ENCODE peak calls at places on chromosomes 1 and 21, in ten cellular contexts. One of them, this sample, is unnamed.

GRCh38 chr1:75967719-75968118 is 35.5 kb upstream of the ASB17 start:
- DNase-seq in right lobe of liver: no peak
- DNase-seq in fibroblast of lung: no peak
- DNase-seq in GM23338: no peak
- DNase-seq in astrocyte of the cerebellum: no peak
- DNase-seq in HL-60: no peak
- DNase-seq in cardiac fibroblast: no peak
- DNase-seq in IMR-90: no peak
- DNase-seq in neural progenitor cell: no peak
- DNase-seq in left ventricle myocardium inferior: no peak
- DNase-seq in this sample: no peak

GRCh38 chr21:33980276-33980916 is 64.8 kb upstream of the ATP5PO start:
- DNase-seq in HL-60: peak; percentile 80
- DNase-seq in neural progenitor cell: no peak
- DNase-seq in astrocyte of the cerebellum: no peak
- DNase-seq in cardiac fibroblast: peak; percentile 44
- DNase-seq in right lobe of liver: peak; percentile 59
- DNase-seq in left ventricle myocardium inferior: no peak
- DNase-seq in GM23338: no peak
- DNase-seq in IMR-90: no peak
- DNase-seq in fibroblast of lung: no peak
- DNase-seq in this sample: no peak

GRCh38 chr1:110094931-110095654 is 17.1 kb upstream of the UBL4B start:
- DNase-seq in IMR-90: no peak
- DNase-seq in GM23338: no peak
- DNase-seq in right lobe of liver: no peak
- DNase-seq in HL-60: no peak
- DNase-seq in cardiac fibroblast: no peak
- DNase-seq in astrocyte of the cerebellum: no peak
- DNase-seq in fibroblast of lung: no peak
- DNase-seq in neural progenitor cell: no peak
- DNase-seq in left ventricle myocardium inferior: no peak
- DNase-seq in this sample: no peak

GRCh38 chr1:159163609-159164008 is 7.8 kb upstream of the CADM3 start:
- DNase-seq in fibroblast of lung: no peak
- DNase-seq in HL-60: no peak
- DNase-seq in astrocyte of the cerebellum: no peak
- DNase-seq in neural progenitor cell: peak; percentile 36
- DNase-seq in left ventricle myocardium inferior: no peak
- DNase-seq in cardiac fibroblast: no peak
- DNase-seq in GM23338: peak; percentile 39
- DNase-seq in IMR-90: no peak
- DNase-seq in right lobe of liver: no peak
- DNase-seq in this sample: no peak

GRCh38 chr1:77796695-77797405 is 17.4 kb downstream of the MIGA1 start:
- DNase-seq in right lobe of liver: no peak
- DNase-seq in left ventricle myocardium inferior: no peak
- DNase-seq in HL-60: no peak
- DNase-seq in IMR-90: no peak
- DNase-seq in GM23338: no peak
- DNase-seq in cardiac fibroblast: peak; percentile 7
- DNase-seq in astrocyte of the cerebellum: no peak
- DNase-seq in neural progenitor cell: peak; percentile 4
- DNase-seq in fibroblast of lung: no peak
- DNase-seq in this sample: no peak

GRCh38 chr1:158161458-158161857 is 19.2 kb upstream of the CD1D start:
- DNase-seq in neural progenitor cell: no peak
- DNase-seq in right lobe of liver: no peak
- DNase-seq in fibroblast of lung: no peak
- DNase-seq in GM23338: no peak
- DNase-seq in astrocyte of the cerebellum: no peak
- DNase-seq in cardiac fibroblast: no peak
- DNase-seq in left ventricle myocardium inferior: no peak
- DNase-seq in HL-60: no peak
- DNase-seq in IMR-90: no peak
- DNase-seq in this sample: no peak

GRCh38 chr1:206716519-206717236 is 32.0 kb downstream of the MAPKAPK2 start:
- DNase-seq in HL-60: no peak
- DNase-seq in cardiac fibroblast: no peak
- DNase-seq in left ventricle myocardium inferior: no peak
- DNase-seq in neural progenitor cell: no peak
- DNase-seq in fibroblast of lung: no peak
- DNase-seq in astrocyte of the cerebellum: no peak
- DNase-seq in GM23338: no peak
- DNase-seq in IMR-90: peak; percentile 53
- DNase-seq in right lobe of liver: no peak
- DNase-seq in this sample: no peak

GRCh38 chr21:28936036-28936435 is 56.6 kb downstream of the LTN1 start:
- DNase-seq in cardiac fibroblast: no peak
- DNase-seq in left ventricle myocardium inferior: no peak
- DNase-seq in neural progenitor cell: no peak
- DNase-seq in astrocyte of the cerebellum: no peak
- DNase-seq in IMR-90: no peak
- DNase-seq in GM23338: no peak
- DNase-seq in fibroblast of lung: no peak
- DNase-seq in HL-60: no peak
- DNase-seq in right lobe of liver: no peak
- DNase-seq in this sample: no peak

GRCh38 chr21:46078984-46079356 is 18.9 kb upstream of the COL6A2 start:
- DNase-seq in HL-60: no peak
- DNase-seq in astrocyte of the cerebellum: no peak
- DNase-seq in right lobe of liver: no peak
- DNase-seq in IMR-90: no peak
- DNase-seq in GM23338: no peak
- DNase-seq in cardiac fibroblast: no peak
- DNase-seq in neural progenitor cell: no peak
- DNase-seq in fibroblast of lung: no peak
- DNase-seq in left ventricle myocardium inferior: no peak
- DNase-seq in this sample: no peak

GRCh38 chr1:46133181-46133658 is 791 bp upstream of the PIK3R3 start:
- DNase-seq in astrocyte of the cerebellum: no peak
- DNase-seq in GM23338: no peak
- DNase-seq in left ventricle myocardium inferior: peak; percentile 68
- DNase-seq in right lobe of liver: no peak
- DNase-seq in cardiac fibroblast: no peak
- DNase-seq in IMR-90: no peak
- DNase-seq in neural progenitor cell: no peak
- DNase-seq in HL-60: no peak
- DNase-seq in fibroblast of lung: no peak
- DNase-seq in this sample: no peak

DNA sequence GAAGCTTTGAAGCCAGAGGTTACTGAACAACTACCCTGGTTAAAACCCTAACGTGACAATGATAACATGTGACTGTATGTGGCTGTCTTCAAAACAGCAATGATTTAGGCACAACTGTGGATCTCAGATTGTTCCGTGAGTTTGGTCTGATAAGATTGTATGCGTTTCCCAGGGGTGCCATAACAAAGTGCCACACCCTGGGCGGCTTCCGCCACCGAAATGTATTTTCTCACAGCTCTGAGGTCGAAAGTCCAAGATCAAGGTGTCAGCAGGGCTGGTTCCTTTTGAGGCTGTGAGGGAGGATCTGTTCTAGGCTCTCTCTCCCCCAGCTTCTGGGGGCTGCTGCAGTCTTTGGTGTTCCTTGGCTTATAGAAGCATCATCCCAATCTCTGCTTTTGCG is 29.5 kb upstream of the ERG start:
- DNase-seq in IMR-90: no peak
- DNase-seq in fibroblast of lung: no peak
- DNase-seq in neural progenitor cell: no peak
- DNase-seq in cardiac fibroblast: no peak
- DNase-seq in astrocyte of the cerebellum: no peak
- DNase-seq in right lobe of liver: no peak
- DNase-seq in GM23338: no peak
- DNase-seq in left ventricle myocardium inferior: no peak
- DNase-seq in HL-60: no peak
- DNase-seq in this sample: no peak
- TF ChIP-seq CTCF in IMR-90: no peak
- TF ChIP-seq CTCF in fibroblast of lung: no peak
- TF ChIP-seq CTCF in neural progenitor cell: no peak
- TF ChIP-seq CTCF in cardiac fibroblast: no peak
- TF ChIP-seq CTCF in astrocyte of the cerebellum: no peak
- TF ChIP-seq CTCF in right lobe of liver: no peak
- TF ChIP-seq CTCF in GM23338: no peak
- TF ChIP-seq CTCF in left ventricle myocardium inferior: no peak
- TF ChIP-seq CTCF in HL-60: no peak
- TF ChIP-seq CTCF in this sample: no peak

GRCh38 chr1:88462481-88463261 is 221.4 kb upstream of the PKN2 start:
- DNase-seq in right lobe of liver: peak; percentile 38
- DNase-seq in fibroblast of lung: peak; percentile 59
- DNase-seq in neural progenitor cell: peak; percentile 87
- DNase-seq in left ventricle myocardium inferior: peak; percentile 38
- DNase-seq in HL-60: no peak
- DNase-seq in cardiac fibroblast: peak; percentile 19
- DNase-seq in GM23338: peak; percentile 80
- DNase-seq in astrocyte of the cerebellum: no peak
- DNase-seq in IMR-90: peak; percentile 17
- DNase-seq in this sample: no peak
- H3K4me3 ChIP-seq in right lobe of liver: peak overlapping the region; percentile 42
- H3K4me3 ChIP-seq in fibroblast of lung: peak overlapping the region; percentile 57
- H3K4me3 ChIP-seq in neural progenitor cell: peak overlapping the region; percentile 58
- H3K4me3 ChIP-seq in left ventricle myocardium inferior: peak overlapping the region; percentile 64
- H3K4me3 ChIP-seq in HL-60: no peak overlapping the region
- H3K4me3 ChIP-seq in cardiac fibroblast: peak overlapping the region; percentile 31
- H3K4me3 ChIP-seq in GM23338: peak overlapping the region; percentile 73
- H3K4me3 ChIP-seq in astrocyte of the cerebellum: peak overlapping the region; percentile 43
- H3K4me3 ChIP-seq in IMR-90: peak overlapping the region; percentile 47
- H3K4me3 ChIP-seq in this sample: peak overlapping the region; percentile 17

GRCh38 chr21:43362928-43363314 is 64.0 kb downstream of the SIK1 start:
- DNase-seq in fibroblast of lung: peak; percentile 74
- DNase-seq in neural progenitor cell: no peak
- DNase-seq in cardiac fibroblast: no peak
- DNase-seq in left ventricle myocardium inferior: no peak
- DNase-seq in right lobe of liver: peak; percentile 7
- DNase-seq in IMR-90: no peak
- DNase-seq in HL-60: no peak
- DNase-seq in astrocyte of the cerebellum: peak; percentile 42
- DNase-seq in GM23338: no peak
- DNase-seq in this sample: no peak

GRCh38 chr21:43360441-43361126 is 66.3 kb downstream of the SIK1 start:
- DNase-seq in fibroblast of lung: no peak
- DNase-seq in cardiac fibroblast: no peak
- DNase-seq in right lobe of liver: peak; percentile 14
- DNase-seq in astrocyte of the cerebellum: no peak
- DNase-seq in HL-60: no peak
- DNase-seq in GM23338: no peak
- DNase-seq in IMR-90: no peak
- DNase-seq in neural progenitor cell: no peak
- DNase-seq in left ventricle myocardium inferior: no peak
- DNase-seq in this sample: no peak

GRCh38 chr21:43361493-43362296 is 65.2 kb downstream of the SIK1 start:
- DNase-seq in left ventricle myocardium inferior: peak; percentile 72
- DNase-seq in cardiac fibroblast: peak; percentile 75
- DNase-seq in IMR-90: peak; percentile 79
- DNase-seq in neural progenitor cell: no peak
- DNase-seq in astrocyte of the cerebellum: no peak
- DNase-seq in fibroblast of lung: no peak
- DNase-seq in right lobe of liver: peak; percentile 43
- DNase-seq in GM23338: peak; percentile 25
- DNase-seq in HL-60: no peak
- DNase-seq in this sample: peak; percentile 32

GRCh38 chr21:43362306-43362927 is 64.5 kb downstream of the SIK1 start:
- DNase-seq in GM23338: peak; percentile 59
- DNase-seq in left ventricle myocardium inferior: peak; percentile 84
- DNase-seq in IMR-90: peak; percentile 86
- DNase-seq in neural progenitor cell: peak; percentile 48
- DNase-seq in HL-60: no peak
- DNase-seq in astrocyte of the cerebellum: peak; percentile 20
- DNase-seq in right lobe of liver: peak; percentile 81
- DNase-seq in cardiac fibroblast: peak; percentile 70
- DNase-seq in fibroblast of lung: peak; percentile 71
- DNase-seq in this sample: peak; percentile 37

DNA sequence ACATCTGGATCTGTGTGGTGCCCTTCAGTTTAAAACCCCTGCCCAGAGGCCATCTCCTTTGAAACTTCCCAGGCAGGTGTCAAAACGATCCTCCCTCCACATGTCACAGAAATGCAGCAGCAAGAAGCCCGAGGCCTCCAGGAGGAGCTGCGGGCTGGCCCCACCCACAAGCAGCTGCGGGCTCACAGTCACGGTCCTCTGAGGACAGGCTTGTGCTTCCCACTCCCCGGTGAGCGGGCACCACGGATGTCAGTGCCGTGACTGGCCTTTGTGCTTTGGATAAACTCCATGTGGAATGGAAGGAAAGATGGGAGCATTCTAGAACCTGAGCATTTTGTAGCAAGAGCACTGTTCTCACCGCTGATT is 65.8 kb downstream of the SIK1 start:
- DNase-seq in left ventricle myocardium inferior: peak; percentile 58
- DNase-seq in right lobe of liver: peak; percentile 29
- DNase-seq in IMR-90: peak; percentile 63
- DNase-seq in HL-60: no peak
- DNase-seq in neural progenitor cell: no peak
- DNase-seq in astrocyte of the cerebellum: no peak
- DNase-seq in fibroblast of lung: no peak
- DNase-seq in cardiac fibroblast: peak; percentile 59
- DNase-seq in GM23338: no peak
- DNase-seq in this sample: no peak
- TF ChIP-seq CTCF in left ventricle myocardium inferior: no peak
- TF ChIP-seq CTCF in right lobe of liver: no peak
- TF ChIP-seq CTCF in IMR-90: no peak
- TF ChIP-seq CTCF in HL-60: no peak
- TF ChIP-seq CTCF in neural progenitor cell: no peak
- TF ChIP-seq CTCF in astrocyte of the cerebellum: no peak
- TF ChIP-seq CTCF in fibroblast of lung: peak; percentile 3
- TF ChIP-seq CTCF in cardiac fibroblast: peak; percentile 17
- TF ChIP-seq CTCF in GM23338: peak; percentile 2
- TF ChIP-seq CTCF in this sample: no peak

DNA sequence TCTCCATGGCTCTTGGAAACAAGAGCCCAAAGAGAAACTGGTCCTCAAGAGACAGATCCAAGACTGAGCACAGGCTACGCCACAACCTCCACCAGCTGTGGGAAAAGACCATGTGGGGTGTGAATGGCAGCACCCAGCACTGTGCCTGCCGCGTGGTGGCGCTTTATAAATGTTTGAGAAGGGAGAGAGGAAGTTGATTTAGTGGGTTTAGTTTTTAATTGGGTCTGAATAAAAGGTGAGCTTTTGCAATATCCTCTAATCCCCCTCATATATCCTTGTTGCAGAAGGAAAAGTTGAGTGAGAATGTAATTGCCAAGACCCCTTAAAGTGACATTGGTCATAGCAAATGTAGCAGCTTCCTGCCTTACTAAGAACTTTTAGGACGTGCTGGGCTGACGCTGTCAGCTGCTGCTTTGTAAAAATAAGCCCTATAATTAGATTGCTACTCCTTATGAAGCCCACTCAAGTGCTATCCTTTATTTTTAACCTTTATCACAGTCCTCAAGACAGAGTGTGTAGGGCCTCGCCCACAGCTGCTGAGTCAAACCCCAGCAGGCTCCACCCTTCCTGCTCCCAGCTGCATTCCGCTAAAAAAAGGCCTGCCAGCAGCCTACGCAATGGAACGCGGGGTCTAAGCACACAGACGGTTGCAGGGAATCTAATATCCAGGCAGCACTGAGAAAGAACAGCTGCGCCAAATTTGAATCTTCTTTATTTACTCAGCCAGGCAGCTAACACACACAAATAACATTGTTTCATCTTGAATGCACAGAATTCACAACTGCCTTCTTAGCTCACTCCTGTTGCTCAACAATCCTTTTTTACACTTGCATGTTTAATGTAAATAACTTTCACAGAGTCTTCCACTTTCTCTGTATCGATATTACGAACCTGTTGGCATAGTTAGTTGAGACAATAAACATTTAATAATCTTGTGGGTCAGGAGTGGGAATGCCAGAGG is 47.3 kb upstream of the PRDX6 start:
- DNase-seq in neural progenitor cell: peak; percentile 89
- DNase-seq in HL-60: peak; percentile 80
- DNase-seq in astrocyte of the cerebellum: peak; percentile 86
- DNase-seq in fibroblast of lung: peak; percentile 96
- DNase-seq in cardiac fibroblast: peak; percentile 95
- DNase-seq in left ventricle myocardium inferior: peak; percentile 88
- DNase-seq in GM23338: peak; percentile 82
- DNase-seq in IMR-90: peak; percentile 96
- DNase-seq in right lobe of liver: peak; percentile 77
- DNase-seq in this sample: peak; percentile 84
- H3K4me3 ChIP-seq in neural progenitor cell: peak overlapping the region; percentile 24
- H3K4me3 ChIP-seq in HL-60: no peak overlapping the region
- H3K4me3 ChIP-seq in astrocyte of the cerebellum: peak overlapping the region; percentile 8
- H3K4me3 ChIP-seq in fibroblast of lung: peak overlapping the region; percentile 5
- H3K4me3 ChIP-seq in cardiac fibroblast: no peak overlapping the region
- H3K4me3 ChIP-seq in left ventricle myocardium inferior: peak overlapping the region; percentile 39
- H3K4me3 ChIP-seq in GM23338: peak overlapping the region; percentile 5
- H3K4me3 ChIP-seq in IMR-90: peak overlapping the region; percentile 21
- H3K4me3 ChIP-seq in right lobe of liver: peak overlapping the region; percentile 3
- H3K4me3 ChIP-seq in this sample: peak overlapping the region; percentile 31